ENCODE peak calls at places on chromosome 9, in nine cellular contexts. G, L, A, V, I, P, Q, C and B are unnamed samples.

GRCh38 chr9:116000748-116001329 is 152.8 kb upstream of the PAPPA start:
- DNase-seq in G (peak), L (no peak), A (no peak), V (no peak), I (no peak), P (no peak), Q (no peak), C (peak), B (no peak)

GRCh38 chr9:112119225-112120045 is 55.7 kb downstream of the SUSD1 start:
- DNase-seq in G (no peak), L (no peak), A (no peak), V (no peak), I (no peak), P (no peak), Q (no peak), C (no peak), B (peak)

GRCh38 chr9:106657951-106658350 is 205.0 kb upstream of the ZNF462 start:
- DNase-seq in G (no peak), L (no peak), A (no peak), V (no peak), I (no peak), P (no peak), Q (no peak), C (no peak), B (no peak)

GRCh38 chr9:115042781-115043509 is 75.0 kb downstream of the TNC start:
- DNase-seq in G (peak), L (no peak), A (peak), V (no peak), I (no peak), P (no peak), Q (no peak), C (no peak), B (no peak)

GRCh38 chr9:116317503-116317902 is 163.9 kb downstream of the PAPPA start:
- DNase-seq in G (no peak), L (no peak), A (no peak), V (no peak), I (no peak), P (no peak), Q (no peak), C (no peak), B (no peak)

GRCh38 chr9:16640649-16641048 is 229.8 kb downstream of the BNC2 start:
- DNase-seq in G (no peak), L (no peak), A (no peak), V (no peak), I (no peak), P (no peak), Q (no peak), C (no peak), B (no peak)

GRCh38 chr9:38649731-38650363 is 29.5 kb upstream of the ANKRD18A start:
- DNase-seq in G (no peak), L (no peak), A (no peak), V (no peak), I (no peak), P (no peak), Q (no peak), C (no peak), B (no peak)

GRCh38 chr9:130382636-130383349 is 62.0 kb upstream of the ASS1 start:
- DNase-seq in G (no peak), L (no peak), A (no peak), V (no peak), I (no peak), P (no peak), Q (no peak), C (no peak), B (no peak)

GRCh38 chr9:129495422-129496186 is 125.3 kb downstream of the C9orf50 start:
- DNase-seq in G (peak), L (peak), A (peak), V (peak), I (peak), P (peak), Q (peak), C (peak), B (no peak)

GRCh38 chr9:104895572-104895971 is 32.4 kb downstream of the ABCA1 start:
- DNase-seq in G (no peak), L (no peak), A (no peak), V (no peak), I (no peak), P (peak), Q (no peak), C (no peak), B (peak)

GRCh38 chr9:133342083-133342406 is 5.9 kb downstream of the MED22 start:
- DNase-seq in G (no peak), L (no peak), A (no peak), V (no peak), I (no peak), P (no peak), Q (no peak), C (no peak), B (no peak)

GRCh38 chr9:126157826-126158431 is 168.7 kb upstream of the MVB12B start:
- DNase-seq in G (peak), L (no peak), A (no peak), V (no peak), I (no peak), P (no peak), Q (no peak), C (no peak), B (no peak)

GRCh38 chr9:74783408-74783807 is 104.3 kb downstream of the TRPM6 start:
- DNase-seq in G (no peak), L (no peak), A (no peak), V (no peak), I (no peak), P (peak), Q (no peak), C (no peak), B (no peak)

GRCh38 chr9:134403682-134404301 is 77.5 kb downstream of the RXRA start:
- DNase-seq in G (no peak), L (peak), A (no peak), V (peak), I (no peak), P (no peak), Q (peak), C (peak), B (no peak)

GRCh38 chr9:137044502-137045177 is 1.3 kb downstream of the NPDC1 start:
- DNase-seq in G (no peak), L (no peak), A (no peak), V (no peak), I (no peak), P (no peak), Q (no peak), C (no peak), B (no peak)

GRCh38 chr9:83401328-83401895 is 136.8 kb downstream of the FRMD3 start:
- DNase-seq in G (no peak), L (no peak), A (no peak), V (no peak), I (no peak), P (no peak), Q (no peak), C (no peak), B (no peak)

GRCh38 chr9:133864011-133864410 is 125.9 kb upstream of the SARDH start:
- DNase-seq in G (no peak), L (no peak), A (no peak), V (no peak), I (no peak), P (no peak), Q (no peak), C (no peak), B (no peak)

GRCh38 chr9:136437839-136438547 is 1.7 kb downstream of the INPP5E start:
- DNase-seq in G (no peak), L (no peak), A (no peak), V (no peak), I (no peak), P (no peak), Q (no peak), C (no peak), B (no peak)

GRCh38 chr9:92714787-92715487 is 45.0 kb upstream of the IPPK start:
- DNase-seq in G (no peak), L (no peak), A (no peak), V (no peak), I (no peak), P (no peak), Q (no peak), C (no peak), B (peak)

GRCh38 chr9:98854206-98854756 is 46.8 kb downstream of the GALNT12 start:
- DNase-seq in G (no peak), L (no peak), A (no peak), V (no peak), I (no peak), P (peak), Q (no peak), C (no peak), B (no peak)

GRCh38 chr9:14480561-14480960 is 166.6 kb upstream of the NFIB start:
- DNase-seq in G (no peak), L (peak), A (no peak), V (no peak), I (no peak), P (no peak), Q (no peak), C (no peak), B (no peak)

GRCh38 chr9:128898845-128899565 is 17.1 kb downstream of the LRRC8A start:
- DNase-seq in G (no peak), L (no peak), A (no peak), V (peak), I (no peak), P (no peak), Q (no peak), C (no peak), B (no peak)

GRCh38 chr9:136361047-136361756 is 2.3 kb downstream of the DNLZ start:
- DNase-seq in G (no peak), L (no peak), A (no peak), V (no peak), I (no peak), P (no peak), Q (no peak), C (no peak), B (no peak)

GRCh38 chr9:98572054-98572627 is 136.6 kb downstream of the GABBR2 start:
- DNase-seq in G (no peak), L (no peak), A (no peak), V (no peak), I (no peak), P (no peak), Q (no peak), C (no peak), B (no peak)

GRCh38 chr9:70382709-70383605 is 31.5 kb downstream of the KLF9 start:
- DNase-seq in G (no peak), L (no peak), A (no peak), V (no peak), I (no peak), P (no peak), Q (no peak), C (no peak), B (no peak)

GRCh38 chr9:116208417-116209232 is 55.0 kb downstream of the PAPPA start:
- DNase-seq in G (no peak), L (no peak), A (no peak), V (no peak), I (no peak), P (peak), Q (no peak), C (no peak), B (no peak)

GRCh38 chr9:30746589-30746988 is 1637.9 kb upstream of the ACO1 start:
- DNase-seq in G (no peak), L (no peak), A (no peak), V (no peak), I (no peak), P (no peak), Q (no peak), C (no peak), B (no peak)

GRCh38 chr9:31388660-31389059 is 995.8 kb upstream of the ACO1 start:
- DNase-seq in G (no peak), L (no peak), A (no peak), V (no peak), I (no peak), P (no peak), Q (no peak), C (no peak), B (no peak)

GRCh38 chr9:89883401-89884341 is 278.9 kb downstream of the GADD45G start:
- DNase-seq in G (no peak), L (no peak), A (no peak), V (no peak), I (no peak), P (no peak), Q (no peak), C (no peak), B (no peak)

GRCh38 chr9:127047971-127048370 is 74.5 kb downstream of the ANGPTL2 start:
- DNase-seq in G (no peak), L (no peak), A (no peak), V (no peak), I (no peak), P (no peak), Q (no peak), C (no peak), B (no peak)

GRCh38 chr9:109751253-109751652 is 28.7 kb upstream of the PALM2AKAP2 start:
- DNase-seq in G (no peak), L (no peak), A (no peak), V (no peak), I (no peak), P (no peak), Q (no peak), C (no peak), B (no peak)

GRCh38 chr9:69527454-69527853 is 144.7 kb downstream of the APBA1 start:
- DNase-seq in G (no peak), L (no peak), A (no peak), V (no peak), I (no peak), P (no peak), Q (no peak), C (no peak), B (no peak)

GRCh38 chr9:70013598-70014196 is 30.0 kb upstream of the MAMDC2 start:
- DNase-seq in G (no peak), L (no peak), A (no peak), V (no peak), I (no peak), P (peak), Q (no peak), C (no peak), B (no peak)